ENCODE peak calls at places on chromosomes 3 and 15, in eight cellular contexts. One of them, this sample, is unnamed.

GRCh38 chr15:81575436-81576123 is 201.6 kb upstream of the TMC3 start:
- DNase-seq in mucosa of descending colon: peak; percentile 20
- DNase-seq in AG09309: no peak
- DNase-seq in fibroblast of lung: no peak
- DNase-seq in cardiac fibroblast: peak; percentile 3
- DNase-seq in glutamatergic neuron: no peak
- DNase-seq in IMR-90: peak; percentile 1
- DNase-seq in colonic mucosa: no peak
- DNase-seq in this sample: no peak

GRCh38 chr3:29497282-29497681 is 216.4 kb downstream of the RBMS3 start:
- DNase-seq in mucosa of descending colon: no peak
- DNase-seq in AG09309: no peak
- DNase-seq in fibroblast of lung: no peak
- DNase-seq in cardiac fibroblast: no peak
- DNase-seq in glutamatergic neuron: no peak
- DNase-seq in IMR-90: no peak
- DNase-seq in colonic mucosa: no peak
- DNase-seq in this sample: no peak

GRCh38 chr3:172606021-172606420 is 82.8 kb upstream of the TNFSF10 start:
- DNase-seq in mucosa of descending colon: no peak
- DNase-seq in AG09309: no peak
- DNase-seq in fibroblast of lung: peak; percentile 94
- DNase-seq in cardiac fibroblast: peak; percentile 47
- DNase-seq in glutamatergic neuron: no peak
- DNase-seq in IMR-90: peak; percentile 63
- DNase-seq in colonic mucosa: no peak
- DNase-seq in this sample: no peak

GRCh38 chr3:193016437-193016887 is 98.8 kb upstream of the MB21D2 start:
- DNase-seq in mucosa of descending colon: no peak
- DNase-seq in AG09309: no peak
- DNase-seq in fibroblast of lung: peak; percentile 46
- DNase-seq in cardiac fibroblast: peak; percentile 64
- DNase-seq in glutamatergic neuron: no peak
- DNase-seq in IMR-90: no peak
- DNase-seq in colonic mucosa: no peak
- DNase-seq in this sample: no peak

GRCh38 chr3:42654331-42655201 is 1.1 kb downstream of the ZBTB47 start:
- DNase-seq in mucosa of descending colon: peak; percentile 65
- DNase-seq in AG09309: no peak
- DNase-seq in fibroblast of lung: peak; percentile 62
- DNase-seq in cardiac fibroblast: peak; percentile 62
- DNase-seq in glutamatergic neuron: peak; percentile 71
- DNase-seq in IMR-90: peak; percentile 44
- DNase-seq in colonic mucosa: peak; percentile 53
- DNase-seq in this sample: peak; percentile 77

GRCh38 chr3:126811530-126811929 is 107.5 kb downstream of the CHCHD6 start:
- DNase-seq in mucosa of descending colon: no peak
- DNase-seq in AG09309: peak; percentile 13
- DNase-seq in fibroblast of lung: peak; percentile 49
- DNase-seq in cardiac fibroblast: peak; percentile 23
- DNase-seq in glutamatergic neuron: no peak
- DNase-seq in IMR-90: peak; percentile 51
- DNase-seq in colonic mucosa: no peak
- DNase-seq in this sample: no peak

GRCh38 chr3:123733341-123733740 is 148.5 kb upstream of the HACD2 start:
- DNase-seq in mucosa of descending colon: no peak
- DNase-seq in AG09309: no peak
- DNase-seq in fibroblast of lung: peak; percentile 37
- DNase-seq in cardiac fibroblast: no peak
- DNase-seq in glutamatergic neuron: no peak
- DNase-seq in IMR-90: no peak
- DNase-seq in colonic mucosa: no peak
- DNase-seq in this sample: no peak

GRCh38 chr3:169266986-169267385 is 396.5 kb downstream of the MECOM start:
- DNase-seq in mucosa of descending colon: no peak
- DNase-seq in AG09309: no peak
- DNase-seq in fibroblast of lung: no peak
- DNase-seq in cardiac fibroblast: no peak
- DNase-seq in glutamatergic neuron: no peak
- DNase-seq in IMR-90: no peak
- DNase-seq in colonic mucosa: no peak
- DNase-seq in this sample: no peak

GRCh38 chr15:37933685-37934084 is 755 bp upstream of the TMCO5A start:
- DNase-seq in mucosa of descending colon: no peak
- DNase-seq in AG09309: peak; percentile 46
- DNase-seq in fibroblast of lung: peak; percentile 53
- DNase-seq in cardiac fibroblast: peak; percentile 81
- DNase-seq in glutamatergic neuron: no peak
- DNase-seq in IMR-90: peak; percentile 93
- DNase-seq in colonic mucosa: no peak
- DNase-seq in this sample: no peak

GRCh38 chr3:63689285-63689684 is 36.8 kb downstream of the SNTN start:
- DNase-seq in mucosa of descending colon: no peak
- DNase-seq in AG09309: no peak
- DNase-seq in fibroblast of lung: no peak
- DNase-seq in cardiac fibroblast: no peak
- DNase-seq in glutamatergic neuron: no peak
- DNase-seq in IMR-90: no peak
- DNase-seq in colonic mucosa: no peak
- DNase-seq in this sample: no peak

GRCh38 chr3:31979006-31979697 is 1.9 kb downstream of the OSBPL10 start:
- DNase-seq in mucosa of descending colon: no peak
- DNase-seq in AG09309: no peak
- DNase-seq in fibroblast of lung: no peak
- DNase-seq in cardiac fibroblast: no peak
- DNase-seq in glutamatergic neuron: no peak
- DNase-seq in IMR-90: no peak
- DNase-seq in colonic mucosa: no peak
- DNase-seq in this sample: peak; percentile 55

GRCh38 chr15:63195257-63196023 is 6.0 kb downstream of the RAB8B start:
- DNase-seq in mucosa of descending colon: no peak
- DNase-seq in AG09309: no peak
- DNase-seq in fibroblast of lung: no peak
- DNase-seq in cardiac fibroblast: no peak
- DNase-seq in glutamatergic neuron: no peak
- DNase-seq in IMR-90: no peak
- DNase-seq in colonic mucosa: no peak
- DNase-seq in this sample: no peak

GRCh38 chr3:18739098-18739431 is 313.9 kb upstream of the SATB1 start:
- DNase-seq in mucosa of descending colon: no peak
- DNase-seq in AG09309: no peak
- DNase-seq in fibroblast of lung: no peak
- DNase-seq in cardiac fibroblast: no peak
- DNase-seq in glutamatergic neuron: no peak
- DNase-seq in IMR-90: no peak
- DNase-seq in colonic mucosa: no peak
- DNase-seq in this sample: no peak

GRCh38 chr3:151766454-151766853 is 32.7 kb downstream of the AADACL2 start:
- DNase-seq in mucosa of descending colon: no peak
- DNase-seq in AG09309: no peak
- DNase-seq in fibroblast of lung: peak; percentile 50
- DNase-seq in cardiac fibroblast: peak; percentile 69
- DNase-seq in glutamatergic neuron: no peak
- DNase-seq in IMR-90: peak; percentile 22
- DNase-seq in colonic mucosa: no peak
- DNase-seq in this sample: no peak

GRCh38 chr3:173622156-173622555 is 224.6 kb downstream of the NLGN1 start:
- DNase-seq in mucosa of descending colon: no peak
- DNase-seq in AG09309: peak; percentile 84
- DNase-seq in fibroblast of lung: peak; percentile 83
- DNase-seq in cardiac fibroblast: peak; percentile 3
- DNase-seq in glutamatergic neuron: no peak
- DNase-seq in IMR-90: peak; percentile 29
- DNase-seq in colonic mucosa: no peak
- DNase-seq in this sample: no peak

GRCh38 chr15:68608206-68608843 is 29.5 kb downstream of the CORO2B start:
- DNase-seq in mucosa of descending colon: peak; percentile 51
- DNase-seq in AG09309: no peak
- DNase-seq in fibroblast of lung: peak; percentile 51
- DNase-seq in cardiac fibroblast: peak; percentile 97
- DNase-seq in glutamatergic neuron: no peak
- DNase-seq in IMR-90: peak; percentile 19
- DNase-seq in colonic mucosa: peak; percentile 38
- DNase-seq in this sample: no peak

GRCh38 chr3:28651159-28651558 is 302.5 kb upstream of the AZI2 start:
- DNase-seq in mucosa of descending colon: no peak
- DNase-seq in AG09309: no peak
- DNase-seq in fibroblast of lung: no peak
- DNase-seq in cardiac fibroblast: peak; percentile 21
- DNase-seq in glutamatergic neuron: peak; percentile 42
- DNase-seq in IMR-90: no peak
- DNase-seq in colonic mucosa: no peak
- DNase-seq in this sample: no peak

GRCh38 chr3:160569874-160570273 is 4.5 kb upstream of the KPNA4 start:
- DNase-seq in mucosa of descending colon: no peak
- DNase-seq in AG09309: no peak
- DNase-seq in fibroblast of lung: peak; percentile 25
- DNase-seq in cardiac fibroblast: no peak
- DNase-seq in glutamatergic neuron: no peak
- DNase-seq in IMR-90: no peak
- DNase-seq in colonic mucosa: no peak
- DNase-seq in this sample: no peak

GRCh38 chr3:154314152-154314551 is 10.1 kb downstream of the DHX36 start:
- DNase-seq in mucosa of descending colon: no peak
- DNase-seq in AG09309: no peak
- DNase-seq in fibroblast of lung: no peak
- DNase-seq in cardiac fibroblast: no peak
- DNase-seq in glutamatergic neuron: no peak
- DNase-seq in IMR-90: no peak
- DNase-seq in colonic mucosa: no peak
- DNase-seq in this sample: no peak
- TF ChIP-seq CTCF in mucosa of descending colon: no peak
- TF ChIP-seq CTCF in AG09309: no peak
- TF ChIP-seq CTCF in fibroblast of lung: no peak
- TF ChIP-seq CTCF in cardiac fibroblast: no peak
- TF ChIP-seq CTCF in glutamatergic neuron: no peak
- TF ChIP-seq CTCF in IMR-90: no peak
- TF ChIP-seq CTCF in colonic mucosa: no peak
- TF ChIP-seq CTCF in this sample: no peak

GRCh38 chr3:46705751-46706572 is 4.8 kb downstream of the TMIE start:
- DNase-seq in mucosa of descending colon: no peak
- DNase-seq in AG09309: peak; percentile 28
- DNase-seq in fibroblast of lung: peak; percentile 58
- DNase-seq in cardiac fibroblast: no peak
- DNase-seq in glutamatergic neuron: peak; percentile 19
- DNase-seq in IMR-90: peak; percentile 59
- DNase-seq in colonic mucosa: peak; percentile 51
- DNase-seq in this sample: no peak
- TF ChIP-seq CTCF in mucosa of descending colon: no peak
- TF ChIP-seq CTCF in AG09309: peak; percentile 31
- TF ChIP-seq CTCF in fibroblast of lung: peak; percentile 5
- TF ChIP-seq CTCF in cardiac fibroblast: no peak
- TF ChIP-seq CTCF in glutamatergic neuron: no peak
- TF ChIP-seq CTCF in IMR-90: peak; percentile 17
- TF ChIP-seq CTCF in colonic mucosa: no peak
- TF ChIP-seq CTCF in this sample: no peak

GRCh38 chr3:181564222-181564621 is 147.5 kb upstream of the SOX2 start:
- DNase-seq in mucosa of descending colon: no peak
- DNase-seq in AG09309: no peak
- DNase-seq in fibroblast of lung: no peak
- DNase-seq in cardiac fibroblast: peak; percentile 1
- DNase-seq in glutamatergic neuron: no peak
- DNase-seq in IMR-90: no peak
- DNase-seq in colonic mucosa: no peak
- DNase-seq in this sample: no peak
- TF ChIP-seq CTCF in mucosa of descending colon: no peak
- TF ChIP-seq CTCF in AG09309: no peak
- TF ChIP-seq CTCF in fibroblast of lung: no peak
- TF ChIP-seq CTCF in cardiac fibroblast: peak; percentile 12
- TF ChIP-seq CTCF in glutamatergic neuron: no peak
- TF ChIP-seq CTCF in IMR-90: no peak
- TF ChIP-seq CTCF in colonic mucosa: no peak
- TF ChIP-seq CTCF in this sample: no peak

GRCh38 chr3:41502461-41502860 is 303.2 kb downstream of the CTNNB1 start:
- DNase-seq in mucosa of descending colon: no peak
- DNase-seq in AG09309: no peak
- DNase-seq in fibroblast of lung: no peak
- DNase-seq in cardiac fibroblast: no peak
- DNase-seq in glutamatergic neuron: no peak
- DNase-seq in IMR-90: no peak
- DNase-seq in colonic mucosa: no peak
- DNase-seq in this sample: no peak

GRCh38 chr3:41507336-41508062 is 308.2 kb downstream of the CTNNB1 start:
- DNase-seq in mucosa of descending colon: no peak
- DNase-seq in AG09309: no peak
- DNase-seq in fibroblast of lung: no peak
- DNase-seq in cardiac fibroblast: no peak
- DNase-seq in glutamatergic neuron: no peak
- DNase-seq in IMR-90: no peak
- DNase-seq in colonic mucosa: no peak
- DNase-seq in this sample: no peak

GRCh38 chr3:41503998-41504623 is 304.8 kb downstream of the CTNNB1 start:
- DNase-seq in mucosa of descending colon: no peak
- DNase-seq in AG09309: no peak
- DNase-seq in fibroblast of lung: no peak
- DNase-seq in cardiac fibroblast: no peak
- DNase-seq in glutamatergic neuron: no peak
- DNase-seq in IMR-90: no peak
- DNase-seq in colonic mucosa: no peak
- DNase-seq in this sample: no peak

DNA sequence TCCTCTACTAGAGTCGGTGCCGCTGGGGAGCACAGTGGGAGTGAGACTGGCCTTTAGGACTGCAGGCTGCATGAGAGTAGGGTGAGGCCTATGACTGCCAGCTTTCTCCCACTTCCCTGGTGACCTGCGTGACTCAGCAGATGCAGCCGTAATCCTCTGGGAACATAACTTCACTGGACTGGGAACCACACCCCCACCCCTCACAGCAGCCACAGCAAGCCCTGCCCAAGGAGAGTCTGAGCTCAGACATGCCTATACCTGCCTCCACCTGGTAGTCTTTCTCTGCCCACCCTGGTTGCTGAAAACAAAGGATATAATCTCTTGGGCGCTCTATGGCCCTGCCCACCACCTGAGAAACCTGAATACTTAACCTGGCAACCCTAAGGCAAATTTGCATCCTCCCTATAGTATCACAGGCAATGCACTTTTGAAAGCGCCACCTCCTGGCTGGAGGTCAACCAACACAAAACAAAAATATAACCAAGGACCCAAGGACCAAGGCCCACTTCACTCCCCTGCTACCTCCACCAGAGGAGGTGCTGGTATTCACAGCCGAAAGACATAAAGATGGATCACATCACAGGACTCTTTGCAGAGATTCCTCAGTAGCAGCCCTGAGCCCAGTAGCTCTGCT is 308.9 kb downstream of the CTNNB1 start:
- DNase-seq in mucosa of descending colon: no peak
- DNase-seq in AG09309: no peak
- DNase-seq in fibroblast of lung: peak; percentile 26
- DNase-seq in cardiac fibroblast: no peak
- DNase-seq in glutamatergic neuron: no peak
- DNase-seq in IMR-90: no peak
- DNase-seq in colonic mucosa: no peak
- DNase-seq in this sample: no peak
- TF ChIP-seq CTCF in mucosa of descending colon: no peak
- TF ChIP-seq CTCF in AG09309: no peak
- TF ChIP-seq CTCF in fibroblast of lung: no peak
- TF ChIP-seq CTCF in cardiac fibroblast: no peak
- TF ChIP-seq CTCF in glutamatergic neuron: no peak
- TF ChIP-seq CTCF in IMR-90: no peak
- TF ChIP-seq CTCF in colonic mucosa: no peak
- TF ChIP-seq CTCF in this sample: no peak

GRCh38 chr3:16188071-16188470 is 13.6 kb downstream of the GALNT15 start:
- DNase-seq in mucosa of descending colon: no peak
- DNase-seq in AG09309: no peak
- DNase-seq in fibroblast of lung: no peak
- DNase-seq in cardiac fibroblast: no peak
- DNase-seq in glutamatergic neuron: no peak
- DNase-seq in IMR-90: no peak
- DNase-seq in colonic mucosa: no peak
- DNase-seq in this sample: no peak
- TF ChIP-seq CTCF in mucosa of descending colon: no peak
- TF ChIP-seq CTCF in AG09309: no peak
- TF ChIP-seq CTCF in fibroblast of lung: no peak
- TF ChIP-seq CTCF in cardiac fibroblast: no peak
- TF ChIP-seq CTCF in glutamatergic neuron: no peak
- TF ChIP-seq CTCF in IMR-90: no peak
- TF ChIP-seq CTCF in colonic mucosa: no peak
- TF ChIP-seq CTCF in this sample: no peak

This sample was measured in GM13976.